ENCODE peak calls at places on chromosomes 16 and 17, in eight cellular contexts. W is HL-60; A is pons; T is activated CD4-positive, alpha-beta T cell treated with anti-CD3 and anti-CD28 coated beads, Interleukin-2, amount 10 ng/mL, durations not matched to agents 7 days and 5 days; O is activated T-cell treated with anti-CD3 and anti-CD28 coated beads for 24 hours; H is sciatic nerve; N is aorta; Z is dorsolateral prefrontal cortex. Q is an unnamed sample.

GRCh38 chr16:608019-608418 is 18.2 kb downstream of the RAB40C start:
- DNase-seq in W (no peak), A (no peak), T (no peak), O (peak), H (no peak), N (no peak), Z (no peak), Q (no peak)

GRCh38 chr17:48587276-48588073 is 2.6 kb downstream of the HOXB3 start:
- DNase-seq in W (no peak), A (no peak), T (no peak), O (no peak), H (no peak), N (no peak), Z (no peak), Q (no peak)

GRCh38 chr16:28012031-28012445 is 51.5 kb downstream of the GSG1L start:
- DNase-seq in W (no peak), A (no peak), T (no peak), O (no peak), H (no peak), N (no peak), Z (no peak), Q (no peak)

GRCh38 chr16:69839798-69840409 is 77.8 kb downstream of the WWP2 start:
- DNase-seq in W (no peak), A (peak), T (no peak), O (no peak), H (no peak), N (no peak), Z (peak), Q (peak)

GRCh38 chr16:85296859-85297698 is 184.8 kb upstream of the CIBAR2 start:
- DNase-seq in W (no peak), A (peak), T (peak), O (peak), H (no peak), N (no peak), Z (no peak), Q (no peak)

GRCh38 chr17:45103269-45103795 is 29.0 kb downstream of the PLCD3 start:
- DNase-seq in W (no peak), A (no peak), T (no peak), O (no peak), H (no peak), N (no peak), Z (no peak), Q (peak)

GRCh38 chr17:33753452-33753851 is 460.4 kb upstream of the ASIC2 start:
- DNase-seq in W (no peak), A (no peak), T (no peak), O (no peak), H (no peak), N (no peak), Z (no peak), Q (no peak)

GRCh38 chr17:79019631-79020584 is 4.1 kb upstream of the C1QTNF1 start:
- DNase-seq in W (no peak), A (peak), T (peak), O (peak), H (peak), N (peak), Z (peak), Q (peak)

GRCh38 chr17:2087597-2088211 is 32.8 kb downstream of the HIC1 start:
- DNase-seq in W (peak), A (peak), T (peak), O (peak), H (no peak), N (peak), Z (no peak), Q (peak)

GRCh38 chr17:14125518-14126125 is 56.3 kb downstream of the COX10 start:
- DNase-seq in W (no peak), A (no peak), T (no peak), O (no peak), H (no peak), N (no peak), Z (no peak), Q (no peak)

GRCh38 chr16:84087461-84088151 is 29.1 kb downstream of the MBTPS1 start:
- DNase-seq in W (no peak), A (no peak), T (no peak), O (no peak), H (no peak), N (no peak), Z (no peak), Q (no peak)

GRCh38 chr17:57313276-57313835 is 57.0 kb downstream of the MSI2 start:
- DNase-seq in W (no peak), A (no peak), T (no peak), O (no peak), H (no peak), N (no peak), Z (no peak), Q (no peak)

GRCh38 chr17:5770556-5771270 is 186.4 kb upstream of the NLRP1 start:
- DNase-seq in W (no peak), A (no peak), T (no peak), O (no peak), H (no peak), N (no peak), Z (no peak), Q (no peak)

GRCh38 chr17:80859004-80859941 is 132.4 kb upstream of the CHMP6 start:
- DNase-seq in W (no peak), A (peak), T (no peak), O (no peak), H (peak), N (peak), Z (peak), Q (peak)

Q was measured in Right ventricle myocardium superior.